ENCODE peak calls at places on chromosomes 7 and 10, in ten cellular contexts. B is CD4-positive, alpha-beta memory T cell; R is GOT3; V is AG09309; L is Daoy; Q is lung; D is neural progenitor cell; G is AG09319; A is fibroblast of lung; S is endothelial cell. Z is an unnamed sample.

GRCh38 chr7:132251327-132251659 is 325.0 kb downstream of the PLXNA4 start:
- DNase-seq in B (no peak), R (no peak), V (no peak), L (peak), Q (peak), D (peak), G (no peak), A (peak), S (no peak), Z (peak)

GRCh38 chr7:47170516-47170915 is 411.4 kb downstream of the TNS3 start:
- DNase-seq in B (no peak), R (no peak), V (no peak), L (no peak), Q (no peak), D (no peak), G (no peak), A (no peak), S (no peak), Z (no peak)

GRCh38 chr7:129423700-129424410 is 10.4 kb upstream of the STRIP2 start:
- DNase-seq in B (no peak), R (no peak), V (no peak), L (no peak), Q (no peak), D (no peak), G (no peak), A (peak), S (no peak), Z (no peak)

GRCh38 chr10:125114761-125115391 is 45.5 kb downstream of the CTBP2 start:
- DNase-seq in B (no peak), R (no peak), V (no peak), L (no peak), Q (no peak), D (no peak), G (no peak), A (peak), S (no peak), Z (no peak)

GRCh38 chr10:131257027-131257426 is 54.5 kb downstream of the TCERG1L start:
- DNase-seq in B (no peak), R (no peak), V (no peak), L (no peak), Q (no peak), D (no peak), G (no peak), A (no peak), S (no peak), Z (no peak)

GRCh38 chr7:101315336-101315735 is 6.3 kb downstream of the IFT22 start:
- DNase-seq in B (no peak), R (no peak), V (no peak), L (peak), Q (peak), D (peak), G (no peak), A (peak), S (peak), Z (peak)

GRCh38 chr7:41925946-41926345 is 223.1 kb upstream of the INHBA start:
- DNase-seq in B (no peak), R (no peak), V (no peak), L (peak), Q (no peak), D (no peak), G (no peak), A (peak), S (no peak), Z (no peak)

GRCh38 chr7:70761711-70762328 is 370.1 kb upstream of the GALNT17 start:
- DNase-seq in B (no peak), R (no peak), V (no peak), L (no peak), Q (no peak), D (no peak), G (no peak), A (no peak), S (no peak), Z (no peak)

GRCh38 chr10:133420028-133420427 is 4.4 kb downstream of the SPRN start:
- DNase-seq in B (no peak), R (no peak), V (no peak), L (no peak), Q (no peak), D (no peak), G (no peak), A (no peak), S (no peak), Z (no peak)

GRCh38 chr7:98394377-98394836 is 6.5 kb downstream of the BAIAP2L1 start:
- DNase-seq in B (no peak), R (no peak), V (peak), L (peak), Q (no peak), D (no peak), G (peak), A (peak), S (no peak), Z (no peak)

GRCh38 chr7:128814496-128814895 is 15.7 kb upstream of the FLNC start:
- DNase-seq in B (no peak), R (no peak), V (no peak), L (no peak), Q (no peak), D (no peak), G (no peak), A (no peak), S (no peak), Z (no peak)

GRCh38 chr7:54969190-54969967 is 49.4 kb upstream of the EGFR start:
- DNase-seq in B (no peak), R (no peak), V (no peak), L (no peak), Q (no peak), D (no peak), G (no peak), A (peak), S (no peak), Z (no peak)

GRCh38 chr7:142956951-142957623 is 5.1 kb downstream of the KEL start:
- DNase-seq in B (no peak), R (no peak), V (no peak), L (peak), Q (no peak), D (no peak), G (no peak), A (peak), S (no peak), Z (no peak)

GRCh38 chr7:50068850-50069551 is 24.0 kb downstream of the ZPBP start:
- DNase-seq in B (peak), R (peak), V (no peak), L (peak), Q (no peak), D (no peak), G (no peak), A (peak), S (no peak), Z (peak)

GRCh38 chr10:10849306-10849705 is 168.4 kb upstream of the CELF2 start:
- DNase-seq in B (no peak), R (no peak), V (no peak), L (no peak), Q (no peak), D (no peak), G (no peak), A (no peak), S (no peak), Z (no peak)

GRCh38 chr10:112209534-112210200 is 26.1 kb upstream of the GPAM start:
- DNase-seq in B (no peak), R (no peak), V (peak), L (peak), Q (no peak), D (no peak), G (no peak), A (peak), S (no peak), Z (no peak)

GRCh38 chr7:73626814-73627213 is 2.5 kb upstream of the MLXIPL start:
- DNase-seq in B (no peak), R (no peak), V (no peak), L (peak), Q (no peak), D (peak), G (no peak), A (no peak), S (no peak), Z (no peak)

GRCh38 chr7:148772297-148773089 is 73.8 kb downstream of the CUL1 start:
- DNase-seq in B (no peak), R (no peak), V (peak), L (peak), Q (no peak), D (no peak), G (peak), A (peak), S (no peak), Z (no peak)

GRCh38 chr10:22625511-22626288 is 88.7 kb downstream of the PIP4K2A start:
- DNase-seq in B (no peak), R (no peak), V (no peak), L (peak), Q (no peak), D (no peak), G (no peak), A (peak), S (no peak), Z (no peak)

GRCh38 chr7:2757361-2757903 is 69.4 kb downstream of the AMZ1 start:
- DNase-seq in B (no peak), R (no peak), V (no peak), L (peak), Q (no peak), D (no peak), G (no peak), A (peak), S (no peak), Z (no peak)

GRCh38 chr7:636396-636795 is 90.1 kb upstream of the DNAAF5 start:
- DNase-seq in B (peak), R (no peak), V (no peak), L (peak), Q (no peak), D (peak), G (no peak), A (peak), S (peak), Z (no peak)

GRCh38 chr10:86100581-86101061 is 266.0 kb downstream of the GRID1 start:
- DNase-seq in B (no peak), R (no peak), V (no peak), L (no peak), Q (no peak), D (peak), G (no peak), A (peak), S (peak), Z (no peak)

GRCh38 chr10:117160567-117160966 is 22.5 kb upstream of the VAX1 start:
- DNase-seq in B (no peak), R (no peak), V (no peak), L (no peak), Q (no peak), D (no peak), G (no peak), A (no peak), S (no peak), Z (no peak)

GRCh38 chr10:12504628-12505027 is 155.3 kb downstream of the CAMK1D start:
- DNase-seq in B (no peak), R (no peak), V (no peak), L (no peak), Q (no peak), D (no peak), G (no peak), A (no peak), S (no peak), Z (peak)

GRCh38 chr7:9890092-9890491 is 1083.6 kb upstream of the PHF14 start:
- DNase-seq in B (no peak), R (no peak), V (no peak), L (no peak), Q (no peak), D (peak), G (no peak), A (no peak), S (no peak), Z (no peak)

GRCh38 chr10:126391162-126391880 is 3.0 kb upstream of the ADAM12 start:
- DNase-seq in B (no peak), R (no peak), V (no peak), L (no peak), Q (no peak), D (no peak), G (no peak), A (peak), S (no peak), Z (no peak)